ENCODE peak calls at places on chromosomes 5 and 9, in five cellular contexts. M is iPS DF 6.9, I is brain microvascular endothelial cell, K is cardiac muscle cell, J is mesenchymal stem cell. B is an unnamed sample.

GRCh38 chr5:33565304-33565703 is 124.5 kb downstream of the TARS1 start:
- DNase-seq in J (no peak), K (no peak), M (no peak), I (no peak), B (no peak)

GRCh38 chr5:166926098-166926497 is 1365.3 kb upstream of the WWC1 start:
- DNase-seq in M (no peak), I (no peak), J (no peak), K (no peak), B (no peak)

GRCh38 chr9:6433405-6433804 is 20.4 kb downstream of the UHRF2 start:
- DNase-seq in K (no peak), I (no peak), J (peak; percentile 29), M (no peak), B (no peak)

GRCh38 chr5:173808079-173808808 is 79.9 kb upstream of the CPEB4 start:
- DNase-seq in J (no peak), M (no peak), K (no peak), I (no peak), B (no peak)

GRCh38 chr9:79581794-79582193 is 10.0 kb downstream of the TLE4 start:
- DNase-seq in J (peak; percentile 94), M (no peak), I (peak; percentile 85), K (no peak), B (peak; percentile 68)

GRCh38 chr9:128091144-128091543 is 23.1 kb downstream of the SLC25A25 start:
- DNase-seq in M (peak; percentile 72), K (peak; percentile 84), I (peak; percentile 67), J (no peak), B (peak; percentile 96)

GRCh38 chr5:38509185-38509584 is 47.3 kb downstream of the LIFR start:
- DNase-seq in I (peak; percentile 83), M (no peak), K (no peak), J (peak; percentile 19), B (peak; percentile 64)

GRCh38 chr5:144076521-144077083 is 93.9 kb downstream of the YIPF5 start:
- DNase-seq in I (no peak), J (no peak), K (no peak), M (peak; percentile 13), B (no peak)

GRCh38 chr9:22817181-22817580 is 370.6 kb downstream of the DMRTA1 start:
- DNase-seq in K (no peak), M (no peak), J (no peak), I (peak; percentile 0), B (peak; percentile 23)

GRCh38 chr5:168059111-168059510 is 232.3 kb upstream of the WWC1 start:
- DNase-seq in K (no peak), J (no peak), I (no peak), M (no peak), B (no peak)

GRCh38 chr5:32720295-32720694 is 9.2 kb downstream of the NPR3 start:
- DNase-seq in M (no peak), K (no peak), J (no peak), I (no peak), B (no peak)

GRCh38 chr9:33234511-33235467 is 5.2 kb upstream of the SPINK4 start:
- DNase-seq in K (no peak), I (peak; percentile 37), M (no peak), J (peak; percentile 78), B (peak; percentile 60)

GRCh38 chr5:1107167-1108007 is 4.5 kb downstream of the SLC12A7 start:
- DNase-seq in K (no peak), M (no peak), I (no peak), J (no peak), B (no peak)

GRCh38 chr5:133967715-133968056 is 739 bp downstream of the C5orf15 start:
- DNase-seq in J (peak; percentile 90), M (no peak), I (no peak), K (no peak), B (no peak)

GRCh38 chr9:76441551-76442322 is 17.2 kb upstream of the GCNT1 start:
- DNase-seq in M (no peak), J (peak; percentile 80), K (no peak), I (peak; percentile 73), B (peak; percentile 75)

GRCh38 chr9:134854541-134854981 is 26.0 kb upstream of the FCN2 start:
- DNase-seq in I (no peak), M (no peak), J (no peak), K (no peak), B (peak; percentile 71)

GRCh38 chr9:113511856-113512761 is 48.6 kb downstream of the RGS3 start:
- DNase-seq in J (peak; percentile 58), K (no peak), I (peak; percentile 55), M (no peak), B (peak; percentile 91)

GRCh38 chr9:21674894-21675293 is 127.5 kb upstream of the MTAP start:
- DNase-seq in I (no peak), J (no peak), M (no peak), K (no peak), B (no peak)

GRCh38 chr9:134167530-134167931 is 3.2 kb upstream of the RNU6ATAC start:
- DNase-seq in M (no peak), J (peak; percentile 77), I (no peak), K (no peak), B (peak; percentile 93)

GRCh38 chr5:176817864-176818377 is 7.6 kb downstream of the UNC5A start:
- DNase-seq in J (peak; percentile 26), M (no peak), K (peak; percentile 70), I (no peak), B (peak; percentile 91)

GRCh38 chr5:32095261-32095671 is 78.9 kb downstream of the GOLPH3 start:
- DNase-seq in M (no peak), I (no peak), K (peak; percentile 42), J (peak; percentile 7), B (no peak)

GRCh38 chr5:62720036-62720441 is 141.4 kb downstream of the LRRC70 start:
- DNase-seq in J (no peak), M (no peak), K (peak; percentile 55), I (no peak), B (no peak)

GRCh38 chr9:16105576-16105975 is 552.7 kb downstream of the CCDC171 start:
- DNase-seq in I (no peak), K (no peak), M (no peak), J (no peak), B (no peak)

GRCh38 chr9:113155911-113156559 is 5.2 kb downstream of the SLC31A2 start:
- DNase-seq in M (no peak), K (no peak), I (no peak), J (no peak), B (no peak)

GRCh38 chr9:86020731-86021130 is 78.6 kb downstream of the GOLM1 start:
- DNase-seq in J (no peak), I (no peak), K (no peak), M (no peak), B (no peak)

GRCh38 chr9:110189001-110189400 is 19.0 kb downstream of the C9orf152 start:
- DNase-seq in M (no peak), J (peak; percentile 66), K (no peak), I (no peak), B (no peak)

GRCh38 chr9:35729700-35730485 is 2.1 kb downstream of the TLN1 start:
- DNase-seq in M (no peak), I (peak; percentile 80), J (peak; percentile 90), K (peak; percentile 56), B (peak; percentile 98)

GRCh38 chr5:157165261-157165660 is 803 bp downstream of the GARIN3 start:
- DNase-seq in J (no peak), M (no peak), I (no peak), K (no peak), B (no peak)

GRCh38 chr5:156051972-156052371 is 275.0 kb upstream of the SGCD start:
- DNase-seq in J (no peak), I (no peak), K (no peak), M (peak; percentile 11), B (no peak)

GRCh38 chr9:14031015-14031414 is 282.9 kb downstream of the NFIB start:
- DNase-seq in I (peak; percentile 76), J (peak; percentile 64), K (peak; percentile 61), M (peak; percentile 27), B (no peak)

GRCh38 chr5:134371834-134372340 is 518 bp downstream of the UBE2B start:
- DNase-seq in I (peak; percentile 22), M (peak; percentile 45), K (peak; percentile 91), J (peak; percentile 72), B (peak; percentile 48)

GRCh38 chr5:3114467-3114866 is 363.0 kb upstream of the IRX2 start:
- DNase-seq in J (no peak), I (no peak), K (no peak), M (no peak), B (no peak)

GRCh38 chr5:170278611-170279500 is 18.7 kb downstream of the LCP2 start:
- DNase-seq in I (no peak), M (no peak), J (no peak), K (no peak), B (no peak)

GRCh38 chr5:63959177-63959982 is 2.9 kb downstream of the HTR1A start:
- DNase-seq in J (no peak), K (peak; percentile 90), I (no peak), M (peak; percentile 81), B (peak; percentile 11)

GRCh38 chr5:155259648-155260047 is 246.1 kb downstream of the KIF4B start:
- DNase-seq in J (no peak), M (no peak), I (no peak), K (no peak), B (no peak)

GRCh38 chr9:87605676-87606075 is 108.0 kb downstream of the DAPK1 start:
- DNase-seq in K (no peak), J (no peak), M (no peak), I (no peak), B (no peak)

GRCh38 chr5:132674671-132675506 is 1.1 kb downstream of the IL4 start:
- DNase-seq in K (no peak), M (no peak), J (peak; percentile 94), I (peak; percentile 94), B (peak; percentile 98)

GRCh38 chr5:145854651-145855258 is 18.1 kb downstream of the GRXCR2 start:
- DNase-seq in M (no peak), K (no peak), I (peak; percentile 89), J (peak; percentile 81), B (peak; percentile 84)

GRCh38 chr9:12972608-12973589 is 198.1 kb downstream of the LURAP1L start:
- DNase-seq in K (peak; percentile 45), M (no peak), I (no peak), J (no peak), B (no peak)

GRCh38 chr5:179791881-179792611 is 1.7 kb upstream of the LTC4S start:
- DNase-seq in J (no peak), K (no peak), I (no peak), M (no peak), B (peak; percentile 84)
- H3K27ac ChIP-seq in J (no peak overlapping the region), K (no peak overlapping the region), I (no peak overlapping the region), M (no peak overlapping the region), B (no peak overlapping the region)

GRCh38 chr9:125639057-125639456 is 68.0 kb downstream of the MAPKAP1 start:
- DNase-seq in J (no peak), I (no peak), M (no peak), K (no peak), B (no peak)
- H3K27ac ChIP-seq in J (no peak overlapping the region), I (no peak overlapping the region), M (no peak overlapping the region), K (no peak overlapping the region), B (no peak overlapping the region)

DNA sequence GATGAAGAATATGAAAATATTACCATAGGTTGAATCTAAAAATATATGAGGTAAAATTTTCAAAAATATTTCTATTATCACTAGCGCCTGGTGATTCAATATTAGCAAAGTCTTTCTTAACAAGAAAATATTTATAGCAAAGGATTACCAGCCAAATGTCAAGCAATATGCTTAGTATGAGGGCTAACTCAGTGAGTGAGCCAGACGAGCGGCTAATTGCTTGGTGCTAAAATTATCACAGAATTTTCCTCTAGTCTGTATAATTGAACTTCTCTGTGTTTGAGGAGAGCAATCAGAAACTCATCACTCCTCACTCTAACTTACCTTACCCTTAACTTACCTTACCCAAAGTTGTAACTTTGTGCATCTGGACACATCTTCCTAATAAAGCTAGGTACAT is 304.9 kb upstream of the PRR16 start:
- DNase-seq in I (no peak), M (no peak), K (no peak), J (no peak), B (no peak)
- H3K27ac ChIP-seq in I (no peak overlapping the region), M (no peak overlapping the region), K (no peak overlapping the region), J (no peak overlapping the region), B (no peak overlapping the region)

GRCh38 chr9:93007529-93008058 is 50.9 kb upstream of the SUSD3 start:
- DNase-seq in J (no peak), K (no peak), M (no peak), I (no peak), B (no peak)
- H3K27ac ChIP-seq in J (no peak overlapping the region), K (no peak overlapping the region), M (no peak overlapping the region), I (no peak overlapping the region), B (no peak overlapping the region)

B was measured in osteoblast.